ENCODE peak calls at places on chromosomes 2 and 18, in ten cellular contexts. W is LoVo; E is glutamatergic neuron; Z is skeletal muscle cell; U is Calu3; P is activated CD4-positive, alpha-beta memory T cell treated with anti-CD3 and anti-CD28 coated beads, Interleukin-2, amount 10 ng/mL, durations not matched to agents 7 days and 5 days; V is naive B cell; S is H54; Q is activated naive CD8-positive, alpha-beta T cell treated with anti-CD3 and anti-CD28 coated beads, Interleukin-2, amount 50 U/mL, for 24 hours; Y is psoas muscle. H is an unnamed sample.

GRCh38 chr2:60118061-60118460 is 435.4 kb downstream of the BCL11A start:
- DNase-seq in P (no peak), U (no peak), S (no peak), V (no peak), Z (no peak), Y (no peak), W (no peak), E (no peak), Q (no peak), H (no peak)

GRCh38 chr2:231200805-231201474 is 2.5 kb downstream of the ARMC9 start:
- DNase-seq in P (no peak), E (no peak), Z (no peak), Q (no peak), S (peak), U (no peak), V (no peak), W (no peak), Y (no peak), H (no peak)

GRCh38 chr18:11587432-11587831 is 22.0 kb upstream of the SLC35G4 start:
- DNase-seq in U (no peak), S (no peak), V (no peak), Q (no peak), W (no peak), Y (no peak), E (no peak), P (no peak), Z (no peak), H (no peak)

GRCh38 chr2:37776487-37776886 is 105.0 kb upstream of the CDC42EP3 start:
- DNase-seq in Q (no peak), V (no peak), W (peak), S (peak), U (peak), Z (peak), E (no peak), Y (no peak), P (no peak), H (no peak)

GRCh38 chr2:158172719-158173118 is 71.0 kb downstream of the UPP2 start:
- DNase-seq in S (no peak), U (no peak), Z (no peak), P (no peak), Q (no peak), E (no peak), V (no peak), W (no peak), Y (no peak), H (no peak)

GRCh38 chr18:58525517-58525916 is 103.4 kb downstream of the ALPK2 start:
- DNase-seq in V (no peak), Q (peak), E (no peak), S (peak), U (no peak), Z (no peak), Y (no peak), W (no peak), P (no peak), H (no peak)

GRCh38 chr2:107936427-107937359 is 49.6 kb upstream of the SLC5A7 start:
- DNase-seq in Z (no peak), Q (peak), E (peak), S (no peak), V (no peak), P (no peak), U (peak), Y (no peak), W (no peak), H (peak)

GRCh38 chr18:47519706-47520105 is 268.2 kb upstream of the SKOR2 start:
- DNase-seq in P (no peak), Q (no peak), S (no peak), U (no peak), E (no peak), W (no peak), Y (no peak), Z (no peak), V (no peak), H (no peak)

GRCh38 chr2:39710807-39711206 is 45.1 kb downstream of the TMEM178A start:
- DNase-seq in Y (no peak), V (no peak), Z (no peak), W (no peak), Q (no peak), P (no peak), S (no peak), E (no peak), U (no peak), H (no peak)

GRCh38 chr2:120289221-120289906 is 36.7 kb downstream of the RALB start:
- DNase-seq in Z (no peak), Y (no peak), U (no peak), E (no peak), V (no peak), W (no peak), Q (no peak), P (no peak), S (no peak), H (no peak)

GRCh38 chr18:76436342-76436741 is 58.7 kb downstream of the ZNF516 start:
- DNase-seq in V (no peak), Y (no peak), W (no peak), P (no peak), U (no peak), Q (no peak), E (no peak), S (no peak), Z (no peak), H (no peak)

GRCh38 chr18:41809652-41810051 is 145.4 kb upstream of the PIK3C3 start:
- DNase-seq in E (no peak), P (no peak), Z (no peak), U (no peak), S (no peak), W (no peak), V (no peak), Q (no peak), Y (no peak), H (no peak)

GRCh38 chr18:76484749-76485387 is 10.2 kb downstream of the ZNF516 start:
- DNase-seq in P (no peak), E (no peak), Y (no peak), U (no peak), V (no peak), W (no peak), Z (no peak), S (no peak), Q (no peak), H (no peak)

GRCh38 chr18:51621103-51621969 is 423.9 kb upstream of the MEX3C start:
- DNase-seq in Z (no peak), Q (peak), V (no peak), S (no peak), P (peak), E (peak), U (peak), Y (no peak), W (peak), H (peak)

GRCh38 chr2:42781204-42781603 is 11.2 kb downstream of the HAAO start:
- DNase-seq in V (no peak), P (no peak), E (no peak), S (no peak), U (no peak), Y (no peak), Z (no peak), W (no peak), Q (no peak), H (no peak)

GRCh38 chr2:46872876-46873631 is 42.6 kb downstream of the MCFD2 start:
- DNase-seq in W (no peak), Z (no peak), S (no peak), U (no peak), P (no peak), Q (no peak), V (no peak), E (no peak), Y (no peak), H (no peak)

GRCh38 chr2:174636979-174637378 is 39.4 kb upstream of the WIPF1 start:
- DNase-seq in W (no peak), S (no peak), P (no peak), V (no peak), Y (no peak), Q (no peak), E (no peak), U (no peak), Z (no peak), H (no peak)

GRCh38 chr2:167438206-167438605 is 549.9 kb downstream of the XIRP2 start:
- DNase-seq in S (peak), Y (no peak), U (peak), Q (no peak), E (no peak), V (no peak), W (peak), P (no peak), Z (peak), H (no peak)

GRCh38 chr2:191677646-191678436 is at the start of gene NABP1:
- DNase-seq in S (peak), W (peak), Q (peak), Y (peak), P (peak), Z (peak), E (peak), U (peak), V (peak), H (peak)

GRCh38 chr2:155895016-155895415 is 437.5 kb downstream of the NR4A2 start:
- DNase-seq in Y (no peak), S (no peak), V (no peak), E (no peak), W (no peak), Q (no peak), U (no peak), P (no peak), Z (no peak), H (no peak)

GRCh38 chr2:70190413-70191243 is at the start of gene C2orf42:
- DNase-seq in P (peak), Y (peak), V (peak), E (peak), U (peak), Q (peak), S (peak), W (peak), Z (peak), H (peak)

GRCh38 chr2:196703660-196704209 is 64.2 kb downstream of the CCDC150 start:
- DNase-seq in V (no peak), E (no peak), U (no peak), P (no peak), Z (no peak), S (no peak), Q (no peak), Y (no peak), W (no peak), H (no peak)

GRCh38 chr2:120842456-120843439 is 107.1 kb downstream of the GLI2 start:
- DNase-seq in W (no peak), S (no peak), Y (peak), Q (no peak), Z (no peak), V (no peak), E (no peak), U (no peak), P (no peak), H (no peak)

GRCh38 chr2:26971911-26972786 is 1.7 kb downstream of the MAPRE3 start:
- DNase-seq in W (no peak), E (no peak), S (no peak), Q (no peak), P (no peak), U (no peak), V (no peak), Z (no peak), Y (no peak), H (no peak)

GRCh38 chr2:109531221-109531620 is 82.5 kb downstream of the SEPTIN10 start:
- DNase-seq in Z (no peak), U (no peak), Q (no peak), V (no peak), W (no peak), S (no peak), P (no peak), Y (no peak), E (no peak), H (no peak)

GRCh38 chr18:36544036-36544725 is 246.7 kb downstream of the FHOD3 start:
- DNase-seq in U (no peak), V (no peak), Q (no peak), E (no peak), Y (peak), W (no peak), S (no peak), P (no peak), Z (no peak), H (no peak)

GRCh38 chr18:8967573-8967972 is 134.9 kb upstream of the NDUFV2 start:
- DNase-seq in Q (no peak), S (no peak), P (no peak), W (no peak), Y (no peak), U (no peak), Z (no peak), V (no peak), E (no peak), H (no peak)

GRCh38 chr18:62811674-62812073 is 96.3 kb downstream of the PHLPP1 start:
- DNase-seq in Q (no peak), Y (no peak), U (no peak), S (no peak), E (no peak), Z (no peak), W (no peak), V (no peak), P (no peak), H (no peak)

GRCh38 chr2:130304726-130305125 is 38.0 kb upstream of the IMP4 start:
- DNase-seq in Z (no peak), W (no peak), Y (no peak), V (no peak), P (no peak), U (no peak), S (no peak), Q (no peak), E (no peak), H (no peak)

GRCh38 chr18:8668381-8668780 is 37.0 kb upstream of the MTCL1 start:
- DNase-seq in P (no peak), Q (no peak), V (no peak), S (no peak), U (no peak), W (no peak), Z (no peak), Y (no peak), E (no peak), H (no peak)

GRCh38 chr2:108917078-108917440 is 72.0 kb downstream of the EDAR start:
- DNase-seq in S (no peak), Y (no peak), E (no peak), W (no peak), Q (no peak), Z (no peak), U (no peak), P (no peak), V (no peak), H (no peak)

GRCh38 chr2:11869423-11869991 is 123.1 kb downstream of the LPIN1 start:
- DNase-seq in Q (no peak), Y (no peak), W (no peak), U (no peak), P (no peak), S (no peak), V (no peak), E (no peak), Z (no peak), H (no peak)

GRCh38 chr2:111715987-111716900 is 167.7 kb downstream of the ANAPC1 start:
- DNase-seq in Y (no peak), Q (no peak), Z (no peak), W (no peak), E (no peak), V (no peak), U (no peak), S (no peak), P (no peak), H (no peak)

GRCh38 chr2:109376796-109377495 is 236.8 kb downstream of the SEPTIN10 start:
- DNase-seq in Q (no peak), Y (peak), Z (no peak), P (no peak), W (no peak), V (no peak), U (no peak), E (no peak), S (no peak), H (no peak)

GRCh38 chr18:69000366-69000765 is 202.5 kb downstream of the CCDC102B start:
- DNase-seq in U (no peak), E (no peak), W (no peak), S (no peak), Y (no peak), Z (no peak), V (no peak), Q (no peak), P (no peak), H (no peak)

GRCh38 chr2:106065268-106065982 is 128.7 kb downstream of the UXS1 start:
- DNase-seq in Y (peak), W (no peak), Q (peak), S (no peak), E (peak), U (no peak), P (no peak), V (peak), Z (no peak), H (no peak)

GRCh38 chr18:79883461-79884295 is 67.8 kb downstream of the SLC66A2 start:
- DNase-seq in Q (no peak), U (no peak), Z (no peak), P (peak), S (no peak), Y (no peak), E (no peak), V (no peak), W (no peak), H (no peak)

GRCh38 chr2:215241791-215242305 is 70.0 kb upstream of the ATIC start:
- DNase-seq in S (no peak), V (no peak), Y (no peak), W (no peak), P (no peak), Q (no peak), U (no peak), E (no peak), Z (no peak), H (no peak)

GRCh38 chr2:219308142-219309093 is 783 bp downstream of the PTPRN start:
- DNase-seq in E (peak), W (peak), P (peak), Y (peak), V (peak), Q (peak), Z (peak), S (peak), U (peak), H (peak)

H was measured in neuronal stem cell.